ENCODE peak calls at places on chromosome 14, in six cellular contexts. R, C, T, S, N and P are unnamed samples.

GRCh38 chr14:101876539-101876938 is 87.8 kb upstream of the DYNC1H1 start:
- DNase-seq in R (peak; percentile 63), C (no peak), T (peak; percentile 87), S (no peak), N (peak; percentile 42), P (peak; percentile 44)

GRCh38 chr14:95562892-95563685 is 28.2 kb downstream of the GLRX5 start:
- DNase-seq in R (no peak), C (no peak), T (no peak), S (peak; percentile 32), N (peak; percentile 30), P (no peak)

GRCh38 chr14:92495041-92495440 is 18.5 kb upstream of the RIN3 start:
- DNase-seq in R (no peak), C (peak; percentile 11), T (no peak), S (peak; percentile 40), N (no peak), P (peak; percentile 55)

GRCh38 chr14:82533351-82533750 is 999.7 kb upstream of the SEL1L start:
- DNase-seq in R (no peak), C (no peak), T (no peak), S (no peak), N (no peak), P (no peak)

GRCh38 chr14:24911324-24912095 is 138.4 kb downstream of the STXBP6 start:
- DNase-seq in R (no peak), C (no peak), T (no peak), S (peak; percentile 47), N (no peak), P (no peak)

GRCh38 chr14:54664961-54665360 is 98.0 kb downstream of the SAMD4A start:
- DNase-seq in R (no peak), C (no peak), T (no peak), S (no peak), N (no peak), P (peak; percentile 90)

GRCh38 chr14:71261206-71261605 is 353.9 kb downstream of the PCNX1 start:
- DNase-seq in R (no peak), C (no peak), T (no peak), S (peak; percentile 67), N (no peak), P (no peak)

GRCh38 chr14:68793734-68794129 is 865 bp upstream of the ZFP36L1 start:
- DNase-seq in R (no peak), C (no peak), T (no peak), S (no peak), N (no peak), P (no peak)

GRCh38 chr14:36672095-36672494 is 10.4 kb downstream of the PAX9 start:
- DNase-seq in R (no peak), C (no peak), T (no peak), S (no peak), N (no peak), P (no peak)

DNA sequence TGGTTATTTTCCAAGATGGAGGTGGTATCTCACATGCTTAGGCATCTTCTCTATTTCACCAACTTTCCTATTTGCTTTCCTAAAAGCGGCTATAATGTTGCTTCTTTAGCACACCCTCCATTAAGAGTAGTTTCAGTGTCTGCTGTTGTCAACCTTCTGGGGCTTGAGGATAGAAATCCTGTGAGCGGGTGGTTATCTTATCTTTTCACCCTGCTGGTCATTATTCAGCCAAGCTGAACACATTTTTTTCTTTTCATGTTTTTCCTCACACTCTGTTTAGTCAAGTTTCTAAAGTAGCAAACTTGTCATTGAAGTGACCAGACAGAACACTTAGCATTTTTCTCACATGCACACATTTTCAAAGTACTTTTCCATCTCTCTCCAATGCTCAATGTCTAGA is 104.5 kb downstream of the SLC8A3 start:
- DNase-seq in R (no peak), C (no peak), T (no peak), S (no peak), N (no peak), P (peak; percentile 44)
- H3K27me3 ChIP-seq in R (peaks cover 35% of the 10 kb centered on the region), C (peaks cover 16% of the 10 kb centered on the region), T (no peaks in the 10 kb centered on the region), S (no peaks in the 10 kb centered on the region), N (no peaks in the 10 kb centered on the region), P (peaks cover 2% of the 10 kb centered on the region)

GRCh38 chr14:105490318-105490571 is 801 bp upstream of the TEDC1 start:
- DNase-seq in R (peak; percentile 65), C (no peak), T (no peak), S (no peak), N (peak; percentile 66), P (no peak)
- H3K36me3 ChIP-seq in R (no peaks in the 10 kb centered on the region), C (no peaks in the 10 kb centered on the region), T (no peaks in the 10 kb centered on the region), S (no peaks in the 10 kb centered on the region), N (no peaks in the 10 kb centered on the region), P (peaks cover 4% of the 10 kb centered on the region)

DNA sequence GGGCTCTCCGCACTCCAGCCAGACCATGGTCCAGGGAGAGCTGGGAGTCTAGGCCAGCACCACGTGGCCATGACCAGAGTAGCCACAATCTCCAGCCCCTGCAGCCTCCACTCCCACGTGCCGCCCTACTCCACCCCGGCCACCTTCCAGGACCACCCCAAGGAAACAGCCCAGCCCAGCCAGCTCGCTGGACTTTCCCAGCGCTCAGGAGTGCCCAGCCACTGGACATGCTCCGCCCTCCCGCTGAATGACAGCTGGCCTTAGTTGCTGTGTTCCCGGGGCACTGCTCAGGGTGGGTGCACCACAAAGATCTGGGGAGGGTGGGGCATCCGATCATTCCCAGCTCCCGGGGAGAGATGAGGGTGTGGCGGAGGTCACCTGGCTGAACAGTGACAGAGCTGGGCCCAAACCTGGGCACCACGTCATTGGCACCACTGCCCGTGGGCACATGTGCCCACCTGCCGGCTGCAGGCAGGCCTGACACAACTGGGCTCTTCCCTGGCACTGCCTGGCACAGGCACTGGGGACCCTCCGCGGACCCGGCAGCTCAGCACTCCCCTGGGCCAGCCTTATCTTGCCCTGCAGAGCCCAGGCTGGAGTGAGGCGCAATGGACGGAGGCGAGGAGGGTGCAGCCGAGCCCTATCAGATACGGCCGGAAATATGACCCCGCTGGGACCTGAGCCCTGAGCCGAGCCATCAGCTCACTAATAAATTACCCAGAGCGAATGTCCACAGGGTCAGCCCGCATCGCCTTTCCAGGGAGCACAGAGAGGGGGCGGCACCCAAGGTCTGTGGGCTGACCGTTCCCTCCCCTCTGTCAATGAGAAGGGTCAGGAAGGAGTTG is 1.9 kb upstream of the C14orf180 start:
- DNase-seq in R (no peak), C (no peak), T (no peak), S (no peak), N (no peak), P (no peak)
- H3K27me3 ChIP-seq in R (peaks cover 19% of the 10 kb centered on the region), C (no peaks in the 10 kb centered on the region), T (no peaks in the 10 kb centered on the region), S (no peaks in the 10 kb centered on the region), N (no peaks in the 10 kb centered on the region), P (no peaks in the 10 kb centered on the region)

GRCh38 chr14:50812856-50813543 is 18.0 kb downstream of the NIN start:
- DNase-seq in R (no peak), C (no peak), T (no peak), S (no peak), N (no peak), P (no peak)
- H3K36me3 ChIP-seq in R (no peaks in the 10 kb centered on the region), C (peaks cover 6% of the 10 kb centered on the region), T (peaks cover 21% of the 10 kb centered on the region), S (no peaks in the 10 kb centered on the region), N (no peaks in the 10 kb centered on the region), P (no peaks in the 10 kb centered on the region)

GRCh38 chr14:28767851-28768548 is 1.4 kb downstream of the FOXG1 start:
- DNase-seq in R (no peak), C (peak; percentile 78), T (no peak), S (no peak), N (no peak), P (no peak)
- H3K27me3 ChIP-seq in R (peaks cover 94% of the 10 kb centered on the region), C (peaks cover 100% of the 10 kb centered on the region), T (peaks cover 58% of the 10 kb centered on the region), S (peaks cover 34% of the 10 kb centered on the region), N (no peaks in the 10 kb centered on the region), P (peaks cover 42% of the 10 kb centered on the region)

GRCh38 chr14:77037338-77037782 is 8.9 kb upstream of the IRF2BPL start:
- DNase-seq in R (no peak), C (no peak), T (no peak), S (no peak), N (no peak), P (no peak)
- H3K36me3 ChIP-seq in R (no peaks in the 10 kb centered on the region), C (no peaks in the 10 kb centered on the region), T (no peaks in the 10 kb centered on the region), S (no peaks in the 10 kb centered on the region), N (no peaks in the 10 kb centered on the region), P (no peaks in the 10 kb centered on the region)

DNA sequence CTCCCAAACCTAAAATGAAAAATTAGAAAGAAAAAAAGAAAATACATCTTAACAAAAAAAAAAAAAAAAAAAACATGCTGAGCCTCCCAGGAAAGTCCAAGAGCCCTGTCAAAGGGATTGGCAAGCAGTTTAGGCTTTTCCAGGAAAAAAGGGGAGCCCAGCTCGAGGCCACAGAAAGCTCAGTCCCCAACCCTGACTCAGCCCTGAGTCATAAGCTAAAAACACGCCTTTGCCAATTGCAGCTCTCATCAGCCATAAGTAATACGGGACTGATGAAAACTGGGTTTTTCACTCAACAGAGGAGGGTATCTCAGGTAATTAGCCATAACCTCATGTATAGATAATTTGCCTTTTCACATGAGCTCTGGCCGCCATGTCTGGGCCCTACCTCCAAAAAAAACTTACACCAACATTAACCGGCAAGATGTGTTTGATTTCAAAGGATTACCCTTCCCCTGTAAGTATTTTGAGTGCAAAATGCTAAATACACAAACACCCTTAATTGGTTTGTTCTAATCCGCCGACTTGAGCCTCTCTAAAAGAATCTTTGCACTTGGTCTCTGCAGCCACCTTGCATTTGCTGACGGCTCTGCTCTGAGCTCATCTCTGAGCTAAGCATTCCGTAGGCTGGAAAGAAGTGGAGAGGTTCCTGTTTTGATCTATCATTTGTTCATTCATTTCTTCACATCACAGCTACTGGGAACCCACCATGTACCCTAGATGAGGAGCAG is 319.2 kb downstream of the BCL11B start:
- DNase-seq in R (no peak), C (no peak), T (no peak), S (peak; percentile 29), N (no peak), P (peak; percentile 20)
- H3K27me3 ChIP-seq in R (peaks cover 11% of the 10 kb centered on the region), C (no peaks in the 10 kb centered on the region), T (peaks cover 47% of the 10 kb centered on the region), S (no peaks in the 10 kb centered on the region), N (no peaks in the 10 kb centered on the region), P (no peaks in the 10 kb centered on the region)

GRCh38 chr14:94465042-94465441 is 11.0 kb downstream of the SERPINA9 start:
- DNase-seq in R (no peak), C (no peak), T (no peak), S (no peak), N (no peak), P (no peak)
- H3K36me3 ChIP-seq in R (no peaks in the 10 kb centered on the region), C (no peaks in the 10 kb centered on the region), T (no peaks in the 10 kb centered on the region), S (no peaks in the 10 kb centered on the region), N (no peaks in the 10 kb centered on the region), P (no peaks in the 10 kb centered on the region)

GRCh38 chr14:60485600-60486251 is at the start of gene C14orf39:
- DNase-seq in R (no peak), C (peak; percentile 78), T (peak; percentile 84), S (no peak), N (no peak), P (no peak)

GRCh38 chr14:60488175-60488574 is 2.3 kb upstream of the C14orf39 start:
- DNase-seq in R (no peak), C (no peak), T (peak; percentile 35), S (no peak), N (no peak), P (no peak)

GRCh38 chr14:60485057-60485599 is 735 bp downstream of the C14orf39 start:
- DNase-seq in R (no peak), C (peak; percentile 47), T (no peak), S (no peak), N (no peak), P (no peak)

GRCh38 chr14:60490270-60490669 is 4.4 kb upstream of the C14orf39 start:
- DNase-seq in R (no peak), C (no peak), T (no peak), S (no peak), N (no peak), P (no peak)

GRCh38 chr14:60487211-60487610 is 1.3 kb upstream of the C14orf39 start:
- DNase-seq in R (no peak), C (no peak), T (no peak), S (no peak), N (no peak), P (no peak)
- H3K27me3 ChIP-seq in R (peaks cover 54% of the 10 kb centered on the region), C (peaks cover 84% of the 10 kb centered on the region), T (peaks cover 8% of the 10 kb centered on the region), S (peaks cover 37% of the 10 kb centered on the region), N (peaks cover 2% of the 10 kb centered on the region), P (peaks cover 12% of the 10 kb centered on the region)